ENCODE peak calls at places on chromosomes 7 and 10, in four cellular contexts. J, W, G and A are unnamed samples.

GRCh38 chr10:6074489-6075301 is 12.5 kb upstream of the IL2RA start:
- ATAC-seq in J (no peak), W (peak), G (no peak), A (no peak)

GRCh38 chr10:35758086-35758485 is 116.0 kb upstream of the FZD8 start:
- ATAC-seq in J (no peak), W (no peak), G (no peak), A (peak)

GRCh38 chr7:34471844-34472243 is 186.2 kb upstream of the NPSR1 start:
- ATAC-seq in J (no peak), W (peak), G (peak), A (no peak)

GRCh38 chr10:46528171-46528671 is 28.2 kb downstream of the GPRIN2 start:
- ATAC-seq in J (no peak), W (no peak), G (peak), A (no peak)

GRCh38 chr10:109647627-109648026 is 275.7 kb downstream of the XPNPEP1 start:
- ATAC-seq in J (peak), W (no peak), G (no peak), A (no peak)

GRCh38 chr10:53977262-53977661 is 823.8 kb downstream of the PCDH15 start:
- ATAC-seq in J (no peak), W (no peak), G (no peak), A (no peak)

GRCh38 chr10:27601937-27602538 is 97.9 kb downstream of the RAB18 start:
- ATAC-seq in J (no peak), W (peak), G (no peak), A (no peak)

GRCh38 chr7:143126146-143126545 is 5.7 kb upstream of the PIP start:
- ATAC-seq in J (no peak), W (no peak), G (no peak), A (no peak)

GRCh38 chr7:39130740-39131538 is 153.2 kb downstream of the POU6F2 start:
- ATAC-seq in J (no peak), W (peak), G (peak), A (no peak)

GRCh38 chr10:96636546-96636945 is 49.7 kb upstream of the TM9SF3 start:
- ATAC-seq in J (no peak), W (no peak), G (no peak), A (no peak)

GRCh38 chr7:80641548-80641947 is 3.1 kb downstream of the CD36 start:
- ATAC-seq in J (no peak), W (no peak), G (no peak), A (no peak)

GRCh38 chr7:91109200-91109599 is 155.0 kb upstream of the FZD1 start:
- ATAC-seq in J (no peak), W (no peak), G (no peak), A (no peak)

GRCh38 chr7:91112902-91113321 is 151.3 kb upstream of the FZD1 start:
- ATAC-seq in J (no peak), W (no peak), G (no peak), A (no peak)
- TF ChIP-seq POLR2AphosphoS5 in J (no peak), W (no peak), G (no peak), A (no peak)

DNA sequence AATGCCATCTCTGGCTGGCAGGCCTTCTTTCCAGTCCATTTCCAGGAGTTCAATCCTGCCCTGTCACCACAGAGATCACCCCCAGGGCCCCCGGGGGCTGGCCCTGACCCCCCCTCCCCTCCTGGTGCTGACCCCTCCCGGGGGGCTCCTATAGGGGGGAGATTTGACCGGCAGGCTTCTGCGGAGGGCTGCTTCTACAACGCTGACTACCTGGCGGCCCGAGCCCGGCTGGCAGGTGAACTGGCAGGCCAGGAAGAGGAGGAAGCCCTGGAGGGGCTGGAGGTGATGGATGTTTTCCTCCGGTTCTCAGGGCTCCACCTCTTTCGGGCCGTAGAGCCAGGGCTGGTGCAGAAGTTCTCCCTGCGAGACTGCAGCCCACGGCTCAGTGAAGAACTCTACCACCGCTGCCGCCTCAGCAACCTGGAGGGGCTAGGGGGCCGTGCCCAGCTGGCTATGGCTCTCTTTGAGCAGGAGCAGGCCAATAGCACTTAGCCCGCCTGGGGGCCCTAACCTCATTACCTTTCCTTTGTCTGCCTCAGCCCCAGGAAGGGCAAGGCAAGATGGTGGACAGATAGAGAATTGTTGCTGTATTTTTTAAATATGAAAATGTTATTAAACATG is 6.0 kb downstream of the CHPF2 start:
- ATAC-seq in J (no peak), W (no peak), G (no peak), A (no peak)
- TF ChIP-seq POLR2AphosphoS5 in J (no peak), W (no peak), G (no peak), A (no peak)

DNA sequence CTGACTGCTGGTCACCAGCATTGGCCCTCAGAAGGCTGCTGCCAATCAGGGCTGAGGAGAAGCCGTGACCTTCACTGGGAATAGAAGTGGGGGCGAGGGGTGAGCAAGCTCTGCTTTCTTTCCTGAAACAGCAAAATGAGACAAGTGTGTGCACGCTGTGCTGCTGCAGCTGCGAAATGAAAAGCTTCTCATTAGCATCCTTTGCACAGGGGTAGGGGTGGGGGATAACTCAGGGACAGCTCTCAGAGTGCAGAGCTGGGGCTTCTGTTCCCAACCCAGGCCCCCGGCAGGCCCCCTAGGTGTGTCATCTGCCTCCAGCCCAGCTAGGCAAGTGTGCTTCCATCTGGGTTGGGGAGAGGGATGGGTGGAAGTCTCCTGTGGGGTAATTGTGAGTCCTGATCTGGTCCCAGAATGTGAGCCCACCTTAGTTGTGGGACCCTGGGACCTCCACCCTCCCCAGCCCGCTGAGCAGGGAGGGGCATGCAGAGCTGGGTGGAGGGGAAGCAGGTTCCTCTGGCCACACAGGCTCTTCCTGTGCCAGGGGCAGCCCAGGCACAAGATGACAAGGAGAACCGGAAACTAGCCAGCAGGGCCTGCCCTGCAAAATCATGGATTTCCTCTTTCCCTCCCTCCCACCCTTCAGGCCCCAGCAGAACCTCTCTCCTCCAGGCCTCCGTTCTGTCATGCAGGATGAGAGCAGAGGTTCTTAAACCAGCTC is 22.2 kb downstream of the ZNF467 start:
- ATAC-seq in J (no peak), W (no peak), G (no peak), A (no peak)
- TF ChIP-seq POLR2AphosphoS5 in J (no peak), W (no peak), G (no peak), A (no peak)

GRCh38 chr10:80462277-80462985 is 8.3 kb downstream of the TSPAN14 start:
- ATAC-seq in J (no peak), W (no peak), G (no peak), A (peak)

GRCh38 chr10:80458638-80459037 is 4.5 kb downstream of the TSPAN14 start:
- ATAC-seq in J (no peak), W (no peak), G (no peak), A (no peak)

GRCh38 chr10:80459047-80459865 is 5.1 kb downstream of the TSPAN14 start:
- ATAC-seq in J (peak), W (peak), G (peak), A (peak)

GRCh38 chr10:80461208-80462183 is 7.4 kb downstream of the TSPAN14 start:
- ATAC-seq in J (no peak), W (no peak), G (no peak), A (peak)

DNA sequence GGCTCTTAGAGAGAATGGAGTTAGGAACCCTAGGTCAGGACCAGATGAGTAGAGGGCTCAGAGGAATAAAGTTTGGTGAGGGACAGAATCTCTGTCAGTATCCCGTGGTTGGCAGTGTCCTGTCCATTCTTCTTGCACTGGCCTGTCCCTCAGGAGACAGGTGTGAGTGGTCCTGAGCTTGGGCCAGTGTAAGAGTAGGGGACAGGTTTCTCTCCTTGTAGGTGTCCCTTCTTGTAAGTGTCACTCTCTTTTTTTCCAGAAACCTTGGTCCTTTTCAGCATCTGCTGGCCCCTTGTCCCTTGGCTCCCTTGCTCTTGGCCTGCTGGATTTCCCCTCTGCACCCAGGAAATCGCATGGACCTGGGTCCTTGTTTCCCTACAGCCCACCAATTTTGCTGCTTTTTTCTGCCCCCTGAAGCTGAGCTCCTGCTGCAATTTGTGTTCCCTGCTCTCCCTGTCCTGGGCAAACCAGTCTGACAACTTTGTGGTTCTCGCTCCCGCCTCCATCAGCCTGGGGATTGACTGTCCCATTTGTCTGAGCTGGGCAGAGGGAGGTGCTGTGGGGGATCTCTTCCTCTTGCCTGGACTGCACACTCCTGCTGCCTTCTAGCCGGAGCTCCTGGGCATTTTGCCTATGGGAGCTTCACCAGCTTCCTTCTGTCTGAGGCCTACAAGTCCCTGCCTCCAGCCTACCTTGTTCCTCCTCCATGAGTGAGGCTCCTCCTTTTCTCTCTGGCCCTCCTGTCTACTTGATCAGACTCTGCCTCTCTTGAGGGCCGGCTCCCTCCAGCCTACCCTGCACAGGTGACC is 6.5 kb downstream of the TSPAN14 start:
- ATAC-seq in J (peak), W (peak), G (peak), A (no peak)
- TF ChIP-seq POLR2AphosphoS5 in J (peak), W (no peak), G (no peak), A (no peak)

GRCh38 chr10:78618050-78618449 is 450.7 kb upstream of the ZMIZ1 start:
- ATAC-seq in J (no peak), W (no peak), G (no peak), A (no peak)

GRCh38 chr10:78623577-78624215 is 445.1 kb upstream of the ZMIZ1 start:
- ATAC-seq in J (peak), W (no peak), G (peak), A (peak)

GRCh38 chr10:78624791-78625190 is 444.0 kb upstream of the ZMIZ1 start:
- ATAC-seq in J (no peak), W (no peak), G (no peak), A (no peak)

GRCh38 chr10:78619244-78619851 is 449.4 kb upstream of the ZMIZ1 start:
- ATAC-seq in J (no peak), W (no peak), G (no peak), A (no peak)

DNA sequence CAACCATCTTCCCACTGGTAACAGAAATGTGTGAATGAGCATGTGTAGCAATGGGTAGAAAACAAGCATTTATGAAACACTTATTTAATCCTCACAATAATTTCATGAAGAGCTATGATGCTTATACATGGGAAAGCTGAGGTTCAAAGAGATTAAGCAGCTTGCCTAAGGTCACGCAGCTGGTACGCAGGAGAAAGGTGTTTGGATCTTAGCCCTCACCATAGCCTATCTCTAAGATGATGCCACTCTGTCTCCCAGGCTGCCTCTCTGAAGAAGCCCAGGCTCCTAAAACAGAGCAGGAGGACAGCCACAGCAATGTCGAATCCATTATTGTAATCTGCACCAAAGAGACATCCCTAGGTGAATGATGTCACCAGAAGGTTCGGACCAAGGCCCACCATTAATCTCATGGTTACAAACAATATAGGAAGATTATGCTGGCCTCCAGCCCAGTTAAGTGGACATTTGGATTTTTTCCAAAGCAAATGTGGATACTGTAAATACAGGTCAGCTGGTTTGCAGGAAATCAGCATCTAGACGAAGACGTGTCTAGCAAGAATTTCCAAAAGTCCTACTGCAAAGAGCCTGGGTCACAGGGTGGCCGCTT is 447.5 kb upstream of the ZMIZ1 start:
- ATAC-seq in J (no peak), W (no peak), G (no peak), A (no peak)
- TF ChIP-seq POLR2AphosphoS5 in J (no peak), W (no peak), G (no peak), A (no peak)

DNA sequence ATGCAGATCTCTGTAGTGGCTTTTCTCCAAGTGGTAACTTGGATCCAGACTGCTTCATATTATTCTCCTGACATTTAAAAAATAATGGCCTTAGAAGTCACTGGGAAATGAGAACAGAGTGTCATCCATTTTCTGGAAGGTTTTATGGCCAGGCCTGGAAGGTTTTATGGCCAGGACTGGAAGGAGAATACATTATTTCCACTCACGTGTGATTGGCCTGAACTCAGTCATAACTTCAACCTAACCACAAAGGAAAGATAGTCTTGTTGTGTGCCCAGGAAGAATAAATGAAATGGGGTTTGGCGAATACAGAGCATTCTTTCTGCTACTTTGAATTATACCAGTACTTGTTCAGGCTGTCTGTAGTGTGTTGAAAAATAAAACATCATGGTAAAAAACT is 360.9 kb downstream of the GPAM start:
- ATAC-seq in J (no peak), W (no peak), G (no peak), A (no peak)
- TF ChIP-seq POLR2AphosphoS5 in J (no peak), W (no peak), G (no peak), A (no peak)

GRCh38 chr7:140348161-140348849 is 50.0 kb downstream of the SLC37A3 start:
- ATAC-seq in J (no peak), W (no peak), G (no peak), A (no peak)
- TF ChIP-seq POLR2AphosphoS5 in J (no peak), W (no peak), G (no peak), A (no peak)

GRCh38 chr7:47383696-47384445 is 198.0 kb downstream of the TNS3 start:
- ATAC-seq in J (no peak), W (no peak), G (no peak), A (no peak)
- TF ChIP-seq POLR2AphosphoS5 in J (no peak), W (no peak), G (no peak), A (no peak)